ENCODE peak calls at places on chromosomes 1 and 21, in ten cellular contexts. A, I, Q, X, V, F, Z, R, U and S are unnamed samples.

GRCh38 chr1:41743361-41743760 is 175.4 kb downstream of the HIVEP3 start:
- DNase-seq in A (no peak), I (no peak), Q (no peak), X (no peak), V (no peak), F (no peak), Z (no peak), R (no peak), U (no peak), S (peak; percentile 66)

GRCh38 chr21:34613679-34614442 is 1.1 kb downstream of the RCAN1 start:
- DNase-seq in A (peak; percentile 18), I (no peak), Q (no peak), X (no peak), V (peak; percentile 46), F (no peak), Z (no peak), R (no peak), U (no peak), S (no peak)

GRCh38 chr1:21559788-21560567 is 50.8 kb downstream of the ALPL start:
- DNase-seq in A (no peak), I (no peak), Q (no peak), X (no peak), V (no peak), F (no peak), Z (peak; percentile 1), R (no peak), U (no peak), S (no peak)

GRCh38 chr1:97814121-97814520 is 106.7 kb downstream of the DPYD start:
- DNase-seq in A (no peak), I (no peak), Q (no peak), X (no peak), V (no peak), F (no peak), Z (no peak), R (no peak), U (no peak), S (no peak)

GRCh38 chr1:2981388-2981787 is 39.9 kb upstream of the ACTRT2 start:
- DNase-seq in A (no peak), I (no peak), Q (no peak), X (no peak), V (no peak), F (no peak), Z (no peak), R (no peak), U (peak; percentile 7), S (no peak)

GRCh38 chr1:16718908-16719533 is 21.3 kb upstream of the RNU1-4 start:
- DNase-seq in A (no peak), I (peak; percentile 23), Q (no peak), X (no peak), V (peak; percentile 53), F (no peak), Z (peak; percentile 9), R (no peak), U (peak; percentile 24), S (no peak)

GRCh38 chr1:46062651-46063319 is 69.6 kb downstream of the PIK3R3 start:
- DNase-seq in A (no peak), I (no peak), Q (no peak), X (no peak), V (peak; percentile 56), F (no peak), Z (no peak), R (no peak), U (no peak), S (peak; percentile 31)

GRCh38 chr21:17435565-17436543 is 77.0 kb upstream of the CXADR start:
- DNase-seq in A (no peak), I (no peak), Q (no peak), X (no peak), V (no peak), F (no peak), Z (no peak), R (no peak), U (no peak), S (no peak)

GRCh38 chr1:2233997-2234761 is 6.1 kb downstream of the SKI start:
- DNase-seq in A (peak; percentile 96), I (peak; percentile 86), Q (peak; percentile 89), X (peak; percentile 95), V (peak; percentile 96), F (peak; percentile 92), Z (peak; percentile 96), R (peak; percentile 71), U (peak; percentile 77), S (peak; percentile 75)

GRCh38 chr1:8396912-8397406 is 79.0 kb downstream of the SLC45A1 start:
- DNase-seq in A (peak; percentile 54), I (no peak), Q (peak; percentile 98), X (no peak), V (no peak), F (peak; percentile 71), Z (peak; percentile 50), R (no peak), U (no peak), S (peak; percentile 97)

GRCh38 chr1:118151312-118151937 is 33.6 kb downstream of the SPAG17 start:
- DNase-seq in A (peak; percentile 26), I (peak; percentile 24), Q (peak; percentile 35), X (no peak), V (peak; percentile 49), F (peak; percentile 48), Z (no peak), R (no peak), U (peak; percentile 59), S (peak; percentile 72)

GRCh38 chr1:46643368-46643775 is 24.8 kb downstream of the ATPAF1 start:
- DNase-seq in A (peak; percentile 44), I (no peak), Q (peak; percentile 61), X (no peak), V (no peak), F (no peak), Z (no peak), R (no peak), U (no peak), S (peak; percentile 84)

GRCh38 chr1:98045211-98046030 is 124.6 kb upstream of the DPYD start:
- DNase-seq in A (no peak), I (no peak), Q (no peak), X (no peak), V (no peak), F (no peak), Z (no peak), R (no peak), U (peak; percentile 23), S (peak; percentile 66)

GRCh38 chr1:7535016-7535415 is 236.1 kb upstream of the VAMP3 start:
- DNase-seq in A (no peak), I (no peak), Q (no peak), X (no peak), V (no peak), F (no peak), Z (no peak), R (no peak), U (no peak), S (no peak)

GRCh38 chr1:161787355-161787754 is 21.2 kb downstream of the ATF6 start:
- DNase-seq in A (no peak), I (no peak), Q (no peak), X (no peak), V (no peak), F (no peak), Z (no peak), R (no peak), U (no peak), S (no peak)

GRCh38 chr1:161790587-161791317 is 24.6 kb downstream of the ATF6 start:
- DNase-seq in A (no peak), I (no peak), Q (no peak), X (no peak), V (no peak), F (no peak), Z (no peak), R (no peak), U (no peak), S (no peak)

GRCh38 chr1:161791889-161792655 is 26.0 kb downstream of the ATF6 start:
- DNase-seq in A (no peak), I (no peak), Q (no peak), X (no peak), V (no peak), F (no peak), Z (no peak), R (no peak), U (no peak), S (no peak)

GRCh38 chr1:161792740-161793139 is 26.6 kb downstream of the ATF6 start:
- DNase-seq in A (no peak), I (no peak), Q (peak; percentile 70), X (peak; percentile 25), V (no peak), F (no peak), Z (no peak), R (no peak), U (no peak), S (peak; percentile 85)
- TF ChIP-seq CTCF in A (peak; percentile 77), I (no peak), Q (peak; percentile 46), X (peak; percentile 2), V (peak; percentile 55), F (no peak), Z (peak; percentile 66), R (peak; percentile 47), U (peak; percentile 31), S (peak; percentile 40)

DNA sequence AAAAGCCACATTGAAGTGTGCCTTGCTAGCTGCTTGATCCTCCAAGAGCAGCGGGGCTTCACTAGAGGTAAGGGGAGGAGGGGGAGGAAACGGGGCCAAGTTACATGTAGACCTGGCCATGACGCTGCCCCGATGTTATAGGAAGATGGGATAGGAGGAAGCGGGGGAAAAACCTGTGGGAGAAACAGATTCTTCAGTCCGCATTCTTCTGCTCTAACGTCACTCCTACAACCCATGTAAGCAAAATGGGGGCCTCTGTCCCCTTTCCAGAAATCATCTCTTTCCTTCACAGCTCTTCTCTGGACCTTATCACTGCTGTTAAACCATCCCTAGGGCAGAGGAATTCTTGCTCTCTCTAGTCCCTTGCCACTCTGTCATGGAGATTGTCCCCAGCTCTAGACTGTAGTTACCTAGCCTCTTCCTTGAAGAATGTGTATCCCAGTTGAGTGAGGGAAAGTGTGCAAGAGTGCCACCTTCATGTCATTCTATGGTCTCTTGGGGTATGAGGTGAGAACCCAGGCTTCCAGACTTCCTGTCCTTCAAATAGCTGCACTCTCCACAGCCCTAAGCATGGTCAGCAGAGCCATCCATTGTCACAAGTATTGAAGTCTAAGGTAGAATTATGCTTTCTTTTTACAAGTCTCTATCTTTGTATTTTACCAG is 11.4 kb downstream of the PLEKHO1 start:
- DNase-seq in A (no peak), I (no peak), Q (no peak), X (no peak), V (no peak), F (no peak), Z (no peak), R (no peak), U (no peak), S (no peak)
- H3K4me3 ChIP-seq in A (no peak overlapping the region), I (no peak overlapping the region), Q (no peak overlapping the region), X (no peak overlapping the region), V (no peak overlapping the region), F (no peak overlapping the region), Z (peak overlapping the region; percentile 7), R (no peak overlapping the region), U (no peak overlapping the region), S (no peak overlapping the region)

GRCh38 chr21:24509131-24509530 is 1098.2 kb downstream of the MRPL39 start:
- DNase-seq in A (no peak), I (no peak), Q (no peak), X (no peak), V (no peak), F (no peak), Z (no peak), R (no peak), U (no peak), S (no peak)

GRCh38 chr21:24514081-24514733 is 1093.1 kb downstream of the MRPL39 start:
- DNase-seq in A (no peak), I (no peak), Q (no peak), X (no peak), V (no peak), F (no peak), Z (no peak), R (no peak), U (no peak), S (peak; percentile 9)
- TF ChIP-seq CTCF in A (peak; percentile 35), I (no peak), Q (no peak), X (peak; percentile 36), V (peak; percentile 31), F (no peak), Z (peak; percentile 23), R (peak; percentile 23), U (peak; percentile 43), S (peak; percentile 53)

GRCh38 chr1:232944342-232944741 is 6.1 kb upstream of the NTPCR start:
- DNase-seq in A (no peak), I (no peak), Q (no peak), X (no peak), V (no peak), F (no peak), Z (no peak), R (no peak), U (no peak), S (no peak)
- H3K4me3 ChIP-seq in A (no peak overlapping the region), I (no peak overlapping the region), Q (no peak overlapping the region), X (no peak overlapping the region), V (no peak overlapping the region), F (no peak overlapping the region), Z (no peak overlapping the region), R (no peak overlapping the region), U (no peak overlapping the region), S (no peak overlapping the region)